ENCODE peak calls at places on chromosomes 12 and 14, in nine cellular contexts. C is EL; V is CD8-positive, alpha-beta memory T cell; G is kidney tubule cell; Z is Kasumi-1; O is HFFc6; D is HS-5; Y is A172; H is amniotic stem cell. S is an unnamed sample.

GRCh38 chr12:5083955-5084849 is 40.5 kb downstream of the KCNA5 start:
- DNase-seq in C (peak), V (no peak), G (peak), Z (peak), O (peak), D (peak), Y (peak), H (peak), S (peak)

GRCh38 chr14:43894534-43894933 is 612.5 kb downstream of the FSCB start:
- DNase-seq in C (no peak), V (no peak), G (peak), Z (peak), O (no peak), D (no peak), Y (no peak), H (no peak), S (no peak)

GRCh38 chr12:5166976-5167375 is 123.3 kb downstream of the KCNA5 start:
- DNase-seq in C (peak), V (no peak), G (peak), Z (no peak), O (peak), D (peak), Y (peak), H (peak), S (no peak)

GRCh38 chr12:66514581-66514980 is 164.3 kb downstream of the GRIP1 start:
- DNase-seq in C (no peak), V (no peak), G (peak), Z (no peak), O (no peak), D (peak), Y (peak), H (no peak), S (no peak)

GRCh38 chr12:84842406-84843013 is 70.1 kb downstream of the SLC6A15 start:
- DNase-seq in C (peak), V (no peak), G (peak), Z (peak), O (peak), D (peak), Y (peak), H (peak), S (no peak)

GRCh38 chr12:25583545-25583944 is 30.5 kb upstream of the LMNTD1 start:
- DNase-seq in C (no peak), V (no peak), G (peak), Z (no peak), O (no peak), D (no peak), Y (no peak), H (no peak), S (no peak)

GRCh38 chr12:51076235-51076930 is 7.0 kb downstream of the CSRNP2 start:
- DNase-seq in C (no peak), V (no peak), G (no peak), Z (no peak), O (no peak), D (no peak), Y (no peak), H (no peak), S (no peak)

GRCh38 chr14:68596701-68597100 is 196.2 kb downstream of the ZFP36L1 start:
- DNase-seq in C (no peak), V (no peak), G (no peak), Z (no peak), O (no peak), D (no peak), Y (no peak), H (no peak), S (no peak)

GRCh38 chr12:16329594-16329993 is 17.9 kb upstream of the MGST1 start:
- DNase-seq in C (no peak), V (no peak), G (peak), Z (no peak), O (no peak), D (no peak), Y (no peak), H (no peak), S (no peak)

GRCh38 chr12:126784328-126784921 is 1482.5 kb upstream of the TMEM132C start:
- DNase-seq in C (peak), V (no peak), G (peak), Z (no peak), O (peak), D (peak), Y (peak), H (peak), S (no peak)

S was measured in keratinocyte.